ENCODE peak calls at places on chromosomes 7 and 10, in five cellular contexts. K, P, U, Q and L are unnamed samples.

GRCh38 chr7:143379607-143380263 is 1.4 kb upstream of the ZYX start:
- DNase-seq in K (no peak), P (no peak), U (no peak), Q (no peak), L (no peak)

GRCh38 chr10:95783741-95784140 is 27.8 kb downstream of the ENTPD1 start:
- DNase-seq in K (no peak), P (no peak), U (no peak), Q (no peak), L (peak; percentile 75)

GRCh38 chr10:76437011-76437410 is 1005.6 kb downstream of the LRMDA start:
- DNase-seq in K (no peak), P (no peak), U (no peak), Q (no peak), L (no peak)

GRCh38 chr10:28808693-28809092 is 131.4 kb downstream of the BAMBI start:
- DNase-seq in K (no peak), P (no peak), U (no peak), Q (no peak), L (no peak)

GRCh38 chr10:11658801-11659368 is 47.4 kb upstream of the USP6NL start:
- DNase-seq in K (no peak), P (no peak), U (no peak), Q (no peak), L (no peak)

GRCh38 chr7:96870201-96870600 is 135.2 kb upstream of the DLX6 start:
- DNase-seq in K (no peak), P (no peak), U (no peak), Q (no peak), L (no peak)

GRCh38 chr7:8373856-8374255 is 59.6 kb upstream of the NXPH1 start:
- DNase-seq in K (no peak), P (no peak), U (no peak), Q (no peak), L (no peak)

GRCh38 chr7:67019562-67020390 is 23.1 kb downstream of the TYW1 start:
- DNase-seq in K (no peak), P (no peak), U (no peak), Q (no peak), L (no peak)

GRCh38 chr7:79622781-79623180 is 169.3 kb upstream of the MAGI2 start:
- DNase-seq in K (no peak), P (no peak), U (no peak), Q (no peak), L (no peak)

GRCh38 chr7:123208793-123209192 is 9.0 kb upstream of the SLC13A1 start:
- DNase-seq in K (no peak), P (no peak), U (no peak), Q (no peak), L (no peak)

GRCh38 chr10:131778385-131778784 is 122.4 kb upstream of the PPP2R2D start:
- DNase-seq in K (no peak), P (no peak), U (peak; percentile 7), Q (no peak), L (no peak)

GRCh38 chr10:114100848-114101741 is 57.4 kb downstream of the ADRB1 start:
- DNase-seq in K (peak; percentile 31), P (no peak), U (no peak), Q (no peak), L (peak; percentile 30)

GRCh38 chr10:11023009-11023408 is 5.3 kb downstream of the CELF2 start:
- DNase-seq in K (no peak), P (no peak), U (no peak), Q (no peak), L (no peak)

GRCh38 chr10:49408437-49409306 is 12.8 kb upstream of the DRGX start:
- DNase-seq in K (no peak), P (no peak), U (no peak), Q (no peak), L (no peak)

GRCh38 chr10:86659161-86659691 is 4.9 kb downstream of the OPN4 start:
- DNase-seq in K (no peak), P (no peak), U (no peak), Q (peak; percentile 52), L (no peak)

GRCh38 chr7:155999631-156000489 is 187.6 kb upstream of the SHH start:
- DNase-seq in K (no peak), P (no peak), U (no peak), Q (peak; percentile 49), L (no peak)

GRCh38 chr10:97875391-97875790 is 25.7 kb downstream of the GOLGA7B start:
- DNase-seq in K (peak; percentile 12), P (no peak), U (no peak), Q (no peak), L (no peak)

GRCh38 chr7:151630349-151630748 is 110.7 kb upstream of the RHEB start:
- DNase-seq in K (no peak), P (no peak), U (no peak), Q (no peak), L (no peak)
- H3K4me3 ChIP-seq in K (peak overlapping the region; percentile 79), P (no peak overlapping the region), U (peak overlapping the region; percentile 78), Q (no peak overlapping the region), L (peak overlapping the region; percentile 86)

DNA sequence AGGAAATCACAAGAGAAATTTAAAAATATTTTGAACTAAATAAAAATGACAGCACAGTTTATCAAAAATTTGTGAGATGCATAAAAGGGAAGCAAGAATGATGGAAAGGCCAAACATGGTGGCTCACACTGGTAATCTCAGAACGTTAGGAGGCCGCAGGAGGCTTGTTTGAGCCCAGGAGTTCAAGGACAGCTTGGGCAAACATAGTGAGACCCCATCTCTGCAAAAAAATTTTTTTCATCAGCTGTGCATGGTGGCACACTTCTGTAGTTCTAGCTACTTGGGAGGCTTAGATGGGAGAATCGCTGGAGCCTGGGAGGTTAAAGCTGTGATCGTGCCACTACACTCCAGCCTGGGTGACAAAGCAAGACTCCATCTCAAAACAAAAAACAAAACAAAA is 54.5 kb upstream of the PTPRN2 start:
- DNase-seq in K (no peak), P (no peak), U (no peak), Q (no peak), L (no peak)
- H3K36me3 ChIP-seq in K (peaks cover 44% of the 10 kb centered on the region), P (peaks cover 13% of the 10 kb centered on the region), U (peaks cover 34% of the 10 kb centered on the region), Q (peaks cover 26% of the 10 kb centered on the region), L (peaks cover 3% of the 10 kb centered on the region)

DNA sequence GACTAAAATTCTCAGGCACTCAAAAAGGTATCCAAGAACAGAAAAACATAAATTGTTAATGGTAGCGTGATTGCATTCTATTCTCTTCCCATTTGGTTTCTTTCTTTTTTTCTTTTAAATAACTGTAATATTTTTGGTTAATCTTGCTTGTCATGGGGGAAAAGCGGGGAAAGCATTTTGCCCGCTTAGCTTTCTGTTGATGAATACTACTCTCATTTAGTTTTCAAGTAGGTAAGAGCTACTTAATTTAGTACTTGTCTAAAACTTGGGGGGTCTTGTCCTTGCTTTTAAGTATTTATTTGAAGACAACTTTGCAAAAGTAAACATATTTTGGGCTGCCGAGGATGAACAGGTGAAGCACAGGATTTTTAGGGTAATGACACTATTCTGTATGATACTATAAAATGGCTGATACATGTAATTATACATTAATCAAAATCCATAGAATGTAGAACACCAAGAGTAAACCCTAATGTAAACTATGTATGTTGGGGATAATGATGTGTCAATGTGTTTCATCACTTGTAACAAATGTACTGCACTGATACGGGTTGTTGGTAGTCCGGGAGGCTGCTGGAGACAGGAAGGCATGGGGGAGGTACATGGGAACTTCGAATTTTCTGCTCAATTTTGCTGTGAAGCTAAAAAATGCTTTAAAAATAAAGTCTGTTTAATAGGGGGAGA is 1.7 kb downstream of the TES start:
- DNase-seq in K (no peak), P (no peak), U (no peak), Q (no peak), L (no peak)
- H3K4me3 ChIP-seq in K (peak overlapping the region; percentile 77), P (no peak overlapping the region), U (peak overlapping the region; percentile 82), Q (peak overlapping the region; percentile 78), L (peak overlapping the region; percentile 84)

GRCh38 chr7:889025-889390 is 12.7 kb downstream of the GET4 start:
- DNase-seq in K (no peak), P (no peak), U (no peak), Q (peak; percentile 64), L (no peak)
- H3K36me3 ChIP-seq in K (peaks cover 69% of the 10 kb centered on the region), P (peaks cover 64% of the 10 kb centered on the region), U (peaks cover 74% of the 10 kb centered on the region), Q (peaks cover 65% of the 10 kb centered on the region), L (peaks cover 46% of the 10 kb centered on the region)

DNA sequence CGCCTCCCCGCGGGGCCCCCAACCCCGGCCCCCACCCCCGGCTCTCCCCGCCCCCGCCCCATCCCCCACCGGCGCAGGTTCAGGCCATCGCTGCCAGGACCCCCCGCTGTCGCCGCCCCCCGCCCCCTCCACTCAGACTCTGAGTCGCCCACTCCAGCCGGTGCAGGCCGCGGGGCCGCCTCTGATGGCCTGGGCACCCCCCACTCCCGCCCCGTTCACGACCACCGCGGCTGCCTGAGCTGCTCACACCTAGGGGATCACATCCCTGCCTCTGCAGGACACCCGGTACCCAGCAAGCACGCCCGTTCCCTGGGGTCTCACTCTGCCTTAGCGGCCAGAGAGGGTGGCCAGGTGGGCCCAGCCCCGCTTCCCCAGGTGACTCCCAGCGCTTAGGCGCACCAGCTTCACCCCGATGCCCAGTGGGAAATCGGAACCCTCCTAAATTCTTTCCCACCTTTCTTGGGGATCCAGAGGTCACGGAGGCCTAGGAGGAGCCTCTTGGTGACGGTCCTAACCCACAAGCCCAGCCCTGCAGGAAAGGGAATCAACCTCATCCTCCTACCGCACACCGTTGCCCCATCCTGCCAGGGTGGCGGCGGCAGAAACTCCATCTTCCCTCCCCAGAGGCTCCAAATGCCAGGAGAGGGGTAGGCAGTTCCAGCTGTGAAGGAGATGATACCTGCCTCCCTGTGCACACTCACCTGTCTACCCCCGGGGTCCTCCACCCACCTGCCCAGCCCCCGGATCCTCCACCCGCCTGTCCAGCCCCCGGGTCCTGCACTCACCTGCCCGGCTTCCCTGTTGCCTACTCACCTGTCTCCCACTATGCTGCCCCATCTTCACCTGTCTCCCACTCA is 13.7 kb upstream of the DNAAF5 start:
- DNase-seq in K (no peak), P (no peak), U (no peak), Q (no peak), L (no peak)
- H3K4me3 ChIP-seq in K (peak overlapping the region; percentile 58), P (no peak overlapping the region), U (peak overlapping the region; percentile 61), Q (peak overlapping the region; percentile 61), L (no peak overlapping the region)

DNA sequence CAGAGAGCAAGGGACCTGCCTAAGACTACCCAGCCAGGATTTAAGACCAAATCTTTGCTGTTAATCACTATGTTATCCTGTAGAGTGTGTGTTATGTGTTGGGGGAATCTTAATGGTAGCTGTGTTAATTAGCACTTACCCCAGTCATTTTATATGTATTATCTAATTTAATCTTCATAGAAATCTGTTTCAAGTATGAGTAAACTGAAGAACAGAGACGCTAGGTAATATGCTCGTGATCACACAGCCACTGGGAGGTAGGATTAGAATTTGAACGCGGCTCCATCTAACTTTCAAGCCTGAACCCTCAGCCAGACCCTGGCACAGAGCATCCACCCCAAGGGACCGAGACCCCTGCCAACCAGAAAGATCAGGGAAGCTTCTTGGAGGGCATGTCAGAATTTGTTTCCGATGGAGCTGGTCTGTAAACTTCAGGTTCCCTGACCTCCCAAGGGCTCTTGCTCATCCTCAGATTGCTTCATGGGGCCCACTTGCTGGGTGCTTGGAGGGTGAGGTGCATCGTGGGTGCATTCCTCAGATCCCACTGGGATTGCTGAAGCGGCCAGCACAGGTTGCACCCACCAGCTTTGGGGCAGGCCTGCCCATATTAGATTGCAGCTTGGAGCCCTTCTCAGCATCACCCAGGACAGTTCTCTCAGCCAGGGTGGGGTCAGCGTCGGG is 105.0 kb downstream of the ZMIZ1 start:
- DNase-seq in K (no peak), P (no peak), U (no peak), Q (no peak), L (no peak)
- H3K36me3 ChIP-seq in K (peaks cover 21% of the 10 kb centered on the region), P (peaks cover 21% of the 10 kb centered on the region), U (peaks cover 46% of the 10 kb centered on the region), Q (peaks cover 40% of the 10 kb centered on the region), L (no peaks in the 10 kb centered on the region)

DNA sequence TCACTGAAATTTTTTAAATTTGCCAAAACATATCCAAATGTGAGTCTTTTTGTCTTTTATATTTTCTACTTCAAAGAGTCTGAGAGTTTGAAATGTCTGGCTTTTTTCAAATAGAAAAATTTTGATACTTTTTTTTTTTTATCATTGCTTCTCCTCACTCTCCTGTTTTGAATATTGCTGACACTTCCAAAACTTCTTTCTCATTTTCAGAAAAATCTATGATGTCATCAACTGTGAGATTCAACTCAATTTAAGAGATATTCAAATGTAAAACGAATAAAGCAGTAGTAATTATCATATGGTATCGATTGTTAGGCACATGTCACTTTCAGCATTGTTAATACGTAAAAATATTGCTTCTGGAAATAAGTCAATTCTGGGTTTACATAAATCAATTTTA is 505.8 kb upstream of the STEAP1 start:
- DNase-seq in K (no peak), P (no peak), U (no peak), Q (no peak), L (no peak)
- H3K4me3 ChIP-seq in K (no peak overlapping the region), P (no peak overlapping the region), U (no peak overlapping the region), Q (no peak overlapping the region), L (no peak overlapping the region)